ENCODE peak calls at places on chromosomes 3 and 15, in eight cellular contexts. Z is NB4, H is IMR-90, R is transverse colon, M is Peyer's patch, A is ovary, C is suprapubic skin, D is thyroid gland. V is an unnamed sample.

GRCh38 chr3:111571272-111571671 is 23.9 kb downstream of the ZBED2 start:
- DNase-seq in Z (no peak), H (no peak), R (no peak), M (no peak), A (no peak), C (no peak), D (no peak), V (no peak)

GRCh38 chr15:71748327-71748726 is 62.0 kb upstream of the NR2E3 start:
- DNase-seq in Z (no peak), H (peak), R (no peak), M (no peak), A (no peak), C (no peak), D (no peak), V (peak)

GRCh38 chr15:87746333-87746732 is 510.2 kb downstream of the NTRK3 start:
- DNase-seq in Z (no peak), H (no peak), R (no peak), M (no peak), A (no peak), C (no peak), D (no peak), V (no peak)

GRCh38 chr15:87752250-87752951 is 504.1 kb downstream of the NTRK3 start:
- DNase-seq in Z (no peak), H (peak), R (no peak), M (no peak), A (no peak), C (no peak), D (no peak), V (peak)

GRCh38 chr3:42019953-42020260 is 58.0 kb upstream of the ULK4 start:
- DNase-seq in Z (no peak), H (no peak), R (no peak), M (no peak), A (no peak), C (peak), D (no peak), V (no peak)

GRCh38 chr15:81777546-81777945 is 268.3 kb downstream of the MEX3B start:
- DNase-seq in Z (no peak), H (no peak), R (no peak), M (no peak), A (no peak), C (peak), D (no peak), V (no peak)

GRCh38 chr3:13598926-13599886 is 50.3 kb downstream of the FBLN2 start:
- DNase-seq in Z (no peak), H (peak), R (no peak), M (no peak), A (no peak), C (no peak), D (no peak), V (peak)

GRCh38 chr15:41823502-41823901 is 4.4 kb upstream of the JMJD7 start:
- DNase-seq in Z (no peak), H (no peak), R (no peak), M (no peak), A (no peak), C (no peak), D (no peak), V (no peak)

GRCh38 chr3:56682458-56683121 is 475 bp downstream of the TASOR start:
- DNase-seq in Z (peak), H (peak), R (peak), M (peak), A (peak), C (peak), D (peak), V (peak)

GRCh38 chr15:29854413-29854812 is 32.1 kb upstream of the TJP1 start:
- DNase-seq in Z (no peak), H (no peak), R (no peak), M (no peak), A (no peak), C (no peak), D (no peak), V (no peak)

GRCh38 chr15:58432421-58432820 is 630 bp downstream of the LIPC start:
- DNase-seq in Z (no peak), H (peak), R (no peak), M (no peak), A (no peak), C (no peak), D (peak), V (no peak)

GRCh38 chr3:186790261-186790981 is 7.0 kb downstream of the EIF4A2 start:
- DNase-seq in Z (peak), H (peak), R (no peak), M (no peak), A (no peak), C (no peak), D (no peak), V (no peak)

GRCh38 chr3:167450195-167450594 is 23.6 kb downstream of the SERPINI2 start:
- DNase-seq in Z (no peak), H (no peak), R (no peak), M (no peak), A (no peak), C (no peak), D (no peak), V (no peak)

GRCh38 chr15:89770041-89770440 is 6.1 kb upstream of the MESP2 start:
- DNase-seq in Z (no peak), H (peak), R (no peak), M (no peak), A (no peak), C (no peak), D (no peak), V (peak)

GRCh38 chr15:51736646-51737537 is 563 bp downstream of the LYSMD2 start:
- DNase-seq in Z (peak), H (no peak), R (peak), M (peak), A (peak), C (no peak), D (peak), V (no peak)

GRCh38 chr15:81516012-81516411 is 142.0 kb upstream of the TMC3 start:
- DNase-seq in Z (no peak), H (peak), R (no peak), M (no peak), A (no peak), C (no peak), D (no peak), V (no peak)

GRCh38 chr15:42092666-42093445 is 1.5 kb downstream of the PLA2G4D start:
- DNase-seq in Z (no peak), H (no peak), R (no peak), M (no peak), A (no peak), C (no peak), D (peak), V (no peak)

GRCh38 chr3:143634991-143635390 is 213.3 kb downstream of the SLC9A9 start:
- DNase-seq in Z (no peak), H (no peak), R (peak), M (no peak), A (no peak), C (no peak), D (peak), V (no peak)

GRCh38 chr3:178483704-178484103 is 52.5 kb upstream of the KCNMB2 start:
- DNase-seq in Z (no peak), H (no peak), R (no peak), M (no peak), A (no peak), C (no peak), D (no peak), V (no peak)

GRCh38 chr3:24286405-24286804 is 208.2 kb downstream of the THRB start:
- DNase-seq in Z (no peak), H (no peak), R (no peak), M (no peak), A (no peak), C (no peak), D (no peak), V (no peak)

GRCh38 chr3:151101270-151101954 is 15.9 kb downstream of the MED12L start:
- DNase-seq in Z (no peak), H (no peak), R (no peak), M (no peak), A (no peak), C (no peak), D (no peak), V (no peak)

GRCh38 chr15:76282451-76282850 is 28.8 kb downstream of the ETFA start:
- DNase-seq in Z (no peak), H (no peak), R (no peak), M (no peak), A (no peak), C (no peak), D (no peak), V (no peak)

GRCh38 chr3:71478568-71478967 is 105.0 kb downstream of the FOXP1 start:
- DNase-seq in Z (no peak), H (peak), R (no peak), M (no peak), A (no peak), C (no peak), D (no peak), V (no peak)

GRCh38 chr3:188901126-188901525 is 270.6 kb upstream of the TPRG1 start:
- DNase-seq in Z (no peak), H (peak), R (no peak), M (no peak), A (no peak), C (no peak), D (no peak), V (no peak)

GRCh38 chr15:89361451-89362202 is 27.0 kb upstream of the POLG start:
- DNase-seq in Z (peak), H (peak), R (peak), M (no peak), A (peak), C (no peak), D (peak), V (peak)

GRCh38 chr15:76837474-76837873 is 67.7 kb downstream of the SCAPER start:
- DNase-seq in Z (no peak), H (no peak), R (no peak), M (no peak), A (no peak), C (no peak), D (no peak), V (no peak)

GRCh38 chr15:68407141-68407885 is 24.6 kb downstream of the ITGA11 start:
- DNase-seq in Z (no peak), H (no peak), R (no peak), M (no peak), A (no peak), C (peak), D (no peak), V (no peak)

GRCh38 chr3:138084196-138084595 is 31.2 kb downstream of the DZIP1L start:
- DNase-seq in Z (no peak), H (no peak), R (no peak), M (no peak), A (no peak), C (no peak), D (no peak), V (no peak)

GRCh38 chr3:106552401-106553043 is 683.7 kb upstream of the CBLB start:
- DNase-seq in Z (peak), H (no peak), R (no peak), M (no peak), A (no peak), C (no peak), D (no peak), V (no peak)

GRCh38 chr3:25428003-25428861 is at the start of gene RARB:
- DNase-seq in Z (peak), H (peak), R (peak), M (peak), A (peak), C (peak), D (peak), V (peak)

GRCh38 chr3:143226678-143227291 is 107.2 kb downstream of the CHST2 start:
- DNase-seq in Z (no peak), H (no peak), R (peak), M (no peak), A (no peak), C (no peak), D (peak), V (no peak)

GRCh38 chr3:123623346-123623880 is 38.6 kb upstream of the HACD2 start:
- DNase-seq in Z (no peak), H (peak), R (no peak), M (no peak), A (no peak), C (no peak), D (no peak), V (no peak)

GRCh38 chr3:55896155-55896554 is 409.0 kb upstream of the WNT5A start:
- DNase-seq in Z (no peak), H (no peak), R (no peak), M (no peak), A (no peak), C (no peak), D (no peak), V (no peak)

GRCh38 chr3:42589382-42590109 is 1.1 kb upstream of the SS18L2 start:
- DNase-seq in Z (no peak), H (no peak), R (no peak), M (no peak), A (peak), C (no peak), D (no peak), V (no peak)

GRCh38 chr15:73751481-73751880 is 1.7 kb downstream of the INSYN1 start:
- DNase-seq in Z (no peak), H (no peak), R (no peak), M (no peak), A (no peak), C (no peak), D (no peak), V (no peak)

GRCh38 chr3:38019658-38020341 is 9.6 kb downstream of the PLCD1 start:
- DNase-seq in Z (no peak), H (no peak), R (peak), M (peak), A (peak), C (no peak), D (no peak), V (no peak)

GRCh38 chr15:92645051-92645631 is 10.4 kb downstream of the FAM174B start:
- DNase-seq in Z (no peak), H (no peak), R (no peak), M (no peak), A (no peak), C (no peak), D (peak), V (no peak)

GRCh38 chr15:76823903-76824302 is 81.2 kb downstream of the SCAPER start:
- DNase-seq in Z (no peak), H (peak), R (no peak), M (no peak), A (no peak), C (no peak), D (no peak), V (no peak)

GRCh38 chr3:31752305-31753049 is 219.8 kb downstream of the STT3B start:
- DNase-seq in Z (no peak), H (no peak), R (no peak), M (no peak), A (no peak), C (no peak), D (no peak), V (no peak)

GRCh38 chr15:33311312-33311971 is 675 bp downstream of the RYR3 start:
- DNase-seq in Z (no peak), H (no peak), R (no peak), M (no peak), A (no peak), C (no peak), D (no peak), V (no peak)

DNA sequence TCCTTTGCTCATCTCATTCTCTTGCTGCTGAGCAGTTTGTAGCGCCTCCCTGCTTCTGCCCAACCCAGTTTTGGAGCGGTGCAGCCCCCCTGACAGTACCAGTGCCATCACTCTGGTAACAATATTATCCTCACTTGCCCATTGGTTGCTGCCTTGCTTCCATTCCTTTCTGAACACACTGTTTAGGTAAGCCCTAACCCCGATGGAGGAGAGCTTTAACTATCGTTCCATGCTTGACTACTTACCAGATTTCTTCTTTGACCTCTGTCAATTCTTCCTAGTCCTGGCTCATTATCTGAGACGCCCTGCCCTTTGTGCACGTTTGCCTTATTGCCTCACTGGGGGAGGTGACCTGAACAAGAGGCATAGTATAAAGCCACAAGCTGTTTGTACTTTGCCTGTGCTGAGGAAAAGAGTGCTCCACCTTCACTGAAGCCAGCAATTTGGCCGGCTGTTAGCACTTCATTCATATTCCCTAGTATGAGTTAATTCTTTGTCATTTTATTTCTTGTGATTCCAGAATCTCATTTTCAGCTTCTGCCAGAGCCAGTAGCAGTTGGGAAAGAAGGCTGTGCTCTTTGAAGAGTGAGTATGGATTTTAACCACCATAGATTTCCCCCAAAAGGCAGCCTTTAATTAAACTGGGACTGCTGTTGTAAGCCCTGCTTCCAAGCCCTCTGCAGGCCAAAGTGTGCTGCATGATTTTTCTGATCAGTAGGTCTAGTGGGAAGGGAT is 11.9 kb downstream of the ABHD6 start:
- DNase-seq in Z (no peak), H (no peak), R (peak), M (peak), A (no peak), C (no peak), D (peak), V (no peak)
- TF ChIP-seq POLR2A in Z (no peak), H (no peak), R (peak), M (peak), A (no peak), C (no peak), D (no peak), V (no peak)

GRCh38 chr3:113698213-113698742 is 1.8 kb upstream of the USF3 start:
- DNase-seq in Z (no peak), H (no peak), R (no peak), M (no peak), A (no peak), C (no peak), D (no peak), V (no peak)

GRCh38 chr3:113696658-113697191 is 283 bp upstream of the USF3 start:
- DNase-seq in Z (peak), H (peak), R (peak), M (peak), A (peak), C (peak), D (peak), V (peak)

GRCh38 chr3:113697192-113698090 is 999 bp upstream of the USF3 start:
- DNase-seq in Z (peak), H (peak), R (peak), M (peak), A (peak), C (no peak), D (peak), V (no peak)

GRCh38 chr3:113695426-113695817 is 1.0 kb downstream of the USF3 start:
- DNase-seq in Z (peak), H (peak), R (no peak), M (no peak), A (no peak), C (no peak), D (no peak), V (no peak)

GRCh38 chr3:113695818-113696645 is at the start of gene USF3:
- DNase-seq in Z (peak), H (peak), R (peak), M (peak), A (peak), C (peak), D (peak), V (peak)
- TF ChIP-seq POLR2A in Z (peak), H (peak), R (peak), M (peak), A (peak), C (no peak), D (peak), V (peak)

DNA sequence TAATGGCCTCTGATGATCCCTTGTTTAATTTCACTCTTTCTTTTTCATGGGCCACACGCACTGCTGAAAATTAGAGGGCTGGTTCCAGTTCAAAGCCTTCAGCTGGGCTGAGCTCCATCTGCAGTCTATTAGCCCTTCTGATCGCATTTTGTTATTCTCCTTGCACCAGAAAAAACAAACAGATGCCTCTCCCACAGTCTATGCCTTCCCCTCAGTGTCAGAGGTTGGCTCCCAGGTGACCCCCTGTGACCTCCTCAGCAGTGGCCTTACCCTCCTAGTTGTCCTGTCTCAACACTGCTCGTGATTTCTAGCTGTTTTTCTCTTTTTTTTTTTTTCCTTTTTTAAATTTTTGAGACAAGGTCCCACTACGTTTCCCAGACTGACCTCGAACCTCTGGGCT is 77.1 kb upstream of the PRTG start:
- DNase-seq in Z (no peak), H (no peak), R (no peak), M (no peak), A (no peak), C (no peak), D (peak), V (no peak)
- TF ChIP-seq POLR2A in Z (no peak), H (no peak), R (no peak), M (no peak), A (no peak), C (no peak), D (no peak), V (no peak)

GRCh38 chr15:90934949-90935751 is at the start of gene UNC45A:
- DNase-seq in Z (peak), H (peak), R (peak), M (peak), A (peak), C (peak), D (peak), V (peak)
- TF ChIP-seq POLR2A in Z (peak), H (peak), R (peak), M (peak), A (peak), C (peak), D (peak), V (peak)

GRCh38 chr3:196903740-196904139 is 36.0 kb downstream of the SENP5 start:
- DNase-seq in Z (no peak), H (no peak), R (no peak), M (no peak), A (no peak), C (no peak), D (no peak), V (no peak)
- TF ChIP-seq POLR2A in Z (no peak), H (no peak), R (no peak), M (no peak), A (no peak), C (no peak), D (no peak), V (no peak)